ENCODE peak calls at places on chromosomes 12 and 14, in eight cellular contexts. F, E, X, K, H, U, J and W are unnamed samples.

GRCh38 chr12:124332068-124332672 is 37.3 kb downstream of the RFLNA start:
- DNase-seq in F (peak), E (no peak), X (no peak), K (peak), H (no peak), U (no peak), J (peak), W (no peak)

GRCh38 chr12:6965026-6965661 is 5.3 kb downstream of the PHB2 start:
- DNase-seq in F (peak), E (peak), X (peak), K (peak), H (peak), U (no peak), J (peak), W (peak)

GRCh38 chr14:53017837-53018236 is 67.0 kb upstream of the FERMT2 start:
- DNase-seq in F (no peak), E (no peak), X (no peak), K (no peak), H (no peak), U (no peak), J (no peak), W (no peak)

GRCh38 chr12:79275631-79276030 is 411.1 kb downstream of the SYT1 start:
- DNase-seq in F (no peak), E (no peak), X (no peak), K (no peak), H (no peak), U (no peak), J (no peak), W (no peak)

GRCh38 chr12:58414398-58414871 is 473.1 kb downstream of the ATP23 start:
- DNase-seq in F (no peak), E (peak), X (no peak), K (no peak), H (peak), U (no peak), J (no peak), W (no peak)

GRCh38 chr12:85089792-85090191 is 53.6 kb downstream of the LRRIQ1 start:
- DNase-seq in F (no peak), E (no peak), X (no peak), K (no peak), H (no peak), U (no peak), J (no peak), W (no peak)

GRCh38 chr14:68523994-68524725 is 268.7 kb downstream of the ZFP36L1 start:
- DNase-seq in F (no peak), E (peak), X (peak), K (no peak), H (no peak), U (no peak), J (no peak), W (no peak)

GRCh38 chr12:21745258-21745657 is 29.2 kb downstream of the KCNJ8 start:
- DNase-seq in F (no peak), E (no peak), X (no peak), K (no peak), H (no peak), U (no peak), J (no peak), W (no peak)

GRCh38 chr12:63955831-63956685 is 111.6 kb downstream of the SRGAP1 start:
- DNase-seq in F (no peak), E (peak), X (peak), K (no peak), H (peak), U (no peak), J (peak), W (no peak)

GRCh38 chr14:37403656-37404055 is 191.4 kb downstream of the FOXA1 start:
- DNase-seq in F (no peak), E (no peak), X (no peak), K (no peak), H (no peak), U (no peak), J (no peak), W (no peak)

GRCh38 chr14:72904840-72905561 is 11.1 kb upstream of the DPF3 start:
- DNase-seq in F (peak), E (peak), X (peak), K (peak), H (peak), U (no peak), J (peak), W (no peak)

GRCh38 chr14:91113829-91114078 is at the start of gene DGLUCY:
- DNase-seq in F (no peak), E (peak), X (peak), K (no peak), H (no peak), U (peak), J (no peak), W (peak)

GRCh38 chr12:24014240-24014639 is 64.8 kb upstream of the SOX5 start:
- DNase-seq in F (no peak), E (no peak), X (no peak), K (no peak), H (no peak), U (no peak), J (no peak), W (no peak)

GRCh38 chr14:76938092-76938500 is 90.4 kb downstream of the IRF2BPL start:
- DNase-seq in F (no peak), E (no peak), X (no peak), K (no peak), H (peak), U (no peak), J (no peak), W (no peak)

GRCh38 chr12:95820096-95820703 is 29.6 kb upstream of the NTN4 start:
- DNase-seq in F (no peak), E (peak), X (peak), K (no peak), H (peak), U (no peak), J (peak), W (no peak)

GRCh38 chr14:51327376-51327775 is 87.3 kb downstream of the TMX1 start:
- DNase-seq in F (no peak), E (peak), X (no peak), K (no peak), H (peak), U (no peak), J (no peak), W (no peak)

GRCh38 chr14:95460647-95461478 is 55.6 kb downstream of the SYNE3 start:
- DNase-seq in F (peak), E (peak), X (no peak), K (peak), H (peak), U (peak), J (no peak), W (no peak)

GRCh38 chr12:131980263-131980662 is 30.5 kb downstream of the EP400 start:
- DNase-seq in F (no peak), E (no peak), X (no peak), K (no peak), H (peak), U (no peak), J (no peak), W (no peak)

GRCh38 chr14:102295301-102295700 is 9.7 kb downstream of the MOK start:
- DNase-seq in F (no peak), E (peak), X (no peak), K (no peak), H (no peak), U (no peak), J (peak), W (no peak)

GRCh38 chr12:12626471-12626870 is 14.8 kb downstream of the CREBL2 start:
- DNase-seq in F (no peak), E (no peak), X (no peak), K (no peak), H (no peak), U (no peak), J (no peak), W (no peak)

GRCh38 chr12:30719060-30719459 is 23.4 kb upstream of the IPO8 start:
- DNase-seq in F (no peak), E (peak), X (no peak), K (no peak), H (peak), U (no peak), J (no peak), W (no peak)

GRCh38 chr12:53006810-53007742 is 820 bp downstream of the EIF4B start:
- DNase-seq in F (peak), E (peak), X (peak), K (peak), H (peak), U (peak), J (peak), W (peak)

GRCh38 chr12:92624236-92624635 is 78.6 kb upstream of the PLEKHG7 start:
- DNase-seq in F (no peak), E (peak), X (peak), K (no peak), H (peak), U (no peak), J (no peak), W (peak)
- TF ChIP-seq CTCF in F (no peak), E (no peak), X (no peak), K (no peak), H (no peak), U (no peak), J (no peak), W (no peak)

GRCh38 chr14:61478971-61479473 is 157.6 kb downstream of the PRKCH start:
- DNase-seq in F (no peak), E (no peak), X (peak), K (no peak), H (no peak), U (no peak), J (no peak), W (no peak)

GRCh38 chr14:61476737-61477410 is 155.5 kb downstream of the PRKCH start:
- DNase-seq in F (no peak), E (peak), X (peak), K (no peak), H (peak), U (no peak), J (peak), W (no peak)

GRCh38 chr14:61476105-61476736 is 154.8 kb downstream of the PRKCH start:
- DNase-seq in F (no peak), E (no peak), X (no peak), K (no peak), H (no peak), U (no peak), J (no peak), W (no peak)

GRCh38 chr14:61479746-61480502 is 158.5 kb downstream of the PRKCH start:
- DNase-seq in F (no peak), E (peak), X (no peak), K (no peak), H (peak), U (no peak), J (peak), W (no peak)

GRCh38 chr14:61477845-61478438 is 156.6 kb downstream of the PRKCH start:
- DNase-seq in F (no peak), E (peak), X (peak), K (no peak), H (peak), U (no peak), J (peak), W (no peak)
- TF ChIP-seq CTCF in F (no peak), E (no peak), X (no peak), K (no peak), H (no peak), U (no peak), J (no peak), W (no peak)

DNA sequence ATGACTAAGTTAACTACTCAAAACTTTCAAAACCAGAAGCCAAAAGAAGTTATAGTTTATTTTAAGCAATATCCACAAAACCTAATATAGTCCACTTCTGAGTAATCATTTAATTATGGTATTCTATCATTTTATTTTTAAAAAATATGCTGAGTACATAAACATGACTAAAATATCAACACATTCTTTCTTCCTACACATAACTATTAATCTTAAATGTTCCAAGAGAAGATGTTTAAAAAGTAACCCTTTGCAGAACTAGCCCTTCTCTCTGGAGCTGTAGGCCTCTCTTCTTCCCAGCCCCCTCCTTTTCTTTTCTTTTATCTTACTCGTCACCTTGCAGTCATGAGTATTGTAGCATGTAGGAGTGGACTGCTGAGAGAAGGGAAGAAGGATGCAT is 941.8 kb downstream of the NRXN3 start:
- DNase-seq in F (no peak), E (no peak), X (no peak), K (no peak), H (no peak), U (no peak), J (no peak), W (no peak)
- TF ChIP-seq CTCF in F (no peak), E (no peak), X (no peak), K (no peak), H (no peak), U (no peak), J (no peak), W (no peak)

DNA sequence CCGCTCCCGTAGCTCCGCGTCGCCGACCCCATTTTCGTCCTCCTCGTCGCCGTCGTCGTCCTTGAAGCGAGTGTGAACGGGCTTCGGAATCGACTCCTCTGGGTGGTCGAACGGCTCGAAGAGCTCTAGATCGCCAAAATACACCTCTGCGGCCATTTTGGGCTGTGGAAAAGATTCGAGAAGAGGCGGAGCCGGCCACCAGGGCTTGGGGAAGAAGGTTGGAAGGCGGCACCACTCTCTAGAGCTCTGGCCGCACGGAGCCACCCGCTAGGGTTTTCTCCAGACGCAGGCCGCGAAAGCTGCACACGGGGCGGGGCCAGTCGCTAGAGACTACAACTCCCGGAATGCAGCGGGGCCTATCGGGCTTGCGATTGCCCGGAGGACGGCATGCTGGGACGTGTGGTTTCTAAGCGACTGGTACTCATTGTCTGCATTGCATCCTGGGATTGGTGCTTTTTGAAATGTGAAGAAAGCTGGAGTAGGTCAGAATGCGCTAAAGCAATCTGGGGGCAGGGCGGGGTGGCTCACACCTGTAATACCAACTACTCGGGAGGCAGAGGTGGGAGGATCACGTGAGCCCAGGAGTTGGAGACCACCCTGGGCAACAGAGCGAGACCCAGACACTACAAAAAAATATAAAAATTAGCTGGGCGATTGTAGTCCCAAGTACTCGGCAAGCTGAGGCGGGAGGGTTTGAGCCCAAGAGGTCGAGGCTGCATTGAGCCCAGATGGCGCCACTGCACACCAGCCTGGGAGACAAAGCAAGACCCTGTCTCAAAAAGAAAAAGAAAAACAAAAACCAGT is at the start of gene ZCCHC8:
- DNase-seq in F (peak), E (peak), X (peak), K (peak), H (peak), U (peak), J (peak), W (peak)
- TF ChIP-seq CTCF in F (peak), E (no peak), X (no peak), K (no peak), H (no peak), U (no peak), J (peak), W (peak)

GRCh38 chr14:80213602-80214001 is 2.3 kb upstream of the DIO2 start:
- DNase-seq in F (peak), E (peak), X (peak), K (peak), H (peak), U (no peak), J (peak), W (no peak)

GRCh38 chr14:80215081-80215480 is 3.8 kb upstream of the DIO2 start:
- DNase-seq in F (no peak), E (no peak), X (no peak), K (no peak), H (no peak), U (no peak), J (no peak), W (no peak)

GRCh38 chr14:80212025-80212402 is 710 bp upstream of the DIO2 start:
- DNase-seq in F (no peak), E (peak), X (no peak), K (no peak), H (peak), U (no peak), J (peak), W (no peak)

GRCh38 chr14:80208426-80208950 is 2.8 kb downstream of the DIO2 start:
- DNase-seq in F (no peak), E (peak), X (no peak), K (no peak), H (peak), U (no peak), J (no peak), W (no peak)

GRCh38 chr14:80211143-80212024 is at the start of gene DIO2:
- DNase-seq in F (peak), E (peak), X (peak), K (no peak), H (peak), U (no peak), J (no peak), W (no peak)
- TF ChIP-seq CTCF in F (no peak), E (no peak), X (no peak), K (no peak), H (no peak), U (no peak), J (no peak), W (no peak)

DNA sequence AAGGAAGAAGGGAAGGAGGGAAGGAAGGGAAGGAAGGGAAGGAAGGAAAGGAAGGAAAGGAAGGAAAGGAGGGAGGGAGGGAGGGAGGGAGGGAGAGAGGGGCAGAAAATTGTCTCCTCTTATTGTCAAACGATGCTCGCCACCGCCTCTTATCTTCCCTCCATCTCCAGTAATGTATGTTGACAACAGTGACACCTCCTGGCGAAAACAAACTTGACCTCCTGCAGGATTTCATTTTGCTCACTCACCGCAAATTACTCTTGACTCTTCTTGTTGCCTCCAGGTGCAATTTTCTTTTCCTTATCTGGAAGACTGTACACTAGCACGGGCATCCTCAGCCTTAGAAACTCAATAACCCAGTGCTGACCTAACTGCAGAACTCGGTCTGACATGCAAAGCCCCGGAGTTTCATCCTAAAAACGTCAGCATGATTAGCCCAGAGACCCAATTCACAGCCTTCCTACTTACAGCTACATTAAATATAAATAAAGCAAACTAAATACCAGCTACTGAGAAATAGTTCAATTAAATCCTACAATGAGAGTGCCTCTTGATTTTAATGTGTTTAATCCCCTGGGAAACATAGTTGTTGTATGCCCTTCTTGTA is 512.4 kb upstream of the TMPO start:
- DNase-seq in F (peak), E (peak), X (peak), K (peak), H (peak), U (no peak), J (peak), W (no peak)
- TF ChIP-seq CTCF in F (peak), E (peak), X (peak), K (peak), H (peak), U (peak), J (peak), W (peak)

DNA sequence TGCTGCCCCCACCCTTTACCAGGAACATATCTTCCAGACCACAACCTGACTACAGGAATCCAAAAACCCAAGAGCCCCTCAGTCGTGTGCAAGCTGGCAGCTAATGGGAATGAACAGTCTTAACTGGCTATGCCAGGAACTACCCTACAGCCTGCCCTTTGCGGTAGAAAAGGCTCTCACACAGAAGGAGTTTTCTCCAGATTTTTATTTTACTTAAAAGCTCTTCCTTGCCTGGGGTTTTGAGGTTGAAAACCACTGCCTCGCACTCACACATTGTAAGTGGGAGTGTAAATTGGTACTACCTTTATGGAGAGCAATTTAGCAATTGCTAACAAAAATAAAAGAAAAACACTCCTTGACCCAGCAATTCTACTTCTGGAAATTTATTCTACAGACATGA is 28.2 kb downstream of the PITPNM2 start:
- DNase-seq in F (no peak), E (no peak), X (no peak), K (no peak), H (no peak), U (no peak), J (no peak), W (no peak)
- TF ChIP-seq CTCF in F (no peak), E (no peak), X (no peak), K (no peak), H (no peak), U (no peak), J (no peak), W (no peak)